ENCODE peak calls at places on chromosomes 4 and X, in six cellular contexts. One of them, this sample, is unnamed.
A peak's percentile ranks its signal among the peaks of the same experiment; 100 is the strongest.

GRCh38 chr4:177371452-177371851 is 61.8 kb downstream of the NEIL3 start:
- DNase-seq in GM23338: no peak
- DNase-seq in fibroblast of the aortic adventitia: no peak
- DNase-seq in PC-3: no peak
- DNase-seq in heart right ventricle: no peak
- DNase-seq in GM12865: no peak
- DNase-seq in this sample: no peak

GRCh38 chr4:111506706-111507105 is 638.5 kb upstream of the FAM241A start:
- DNase-seq in GM23338: no peak
- DNase-seq in fibroblast of the aortic adventitia: peak; percentile 79
- DNase-seq in PC-3: peak; percentile 39
- DNase-seq in heart right ventricle: no peak
- DNase-seq in GM12865: no peak
- DNase-seq in this sample: no peak

GRCh38 chrX:10395643-10396042 is 224.7 kb downstream of the MID1 start:
- DNase-seq in GM23338: no peak
- DNase-seq in fibroblast of the aortic adventitia: no peak
- DNase-seq in PC-3: no peak
- DNase-seq in heart right ventricle: no peak
- DNase-seq in GM12865: no peak
- DNase-seq in this sample: no peak

GRCh38 chr4:38688676-38689355 is 24.8 kb downstream of the KLF3 start:
- DNase-seq in GM23338: no peak
- DNase-seq in fibroblast of the aortic adventitia: no peak
- DNase-seq in PC-3: no peak
- DNase-seq in heart right ventricle: no peak
- DNase-seq in GM12865: no peak
- DNase-seq in this sample: no peak

GRCh38 chrX:130100180-130100579 is 10.1 kb downstream of the ELF4 start:
- DNase-seq in GM23338: no peak
- DNase-seq in fibroblast of the aortic adventitia: peak; percentile 97
- DNase-seq in PC-3: no peak
- DNase-seq in heart right ventricle: peak; percentile 59
- DNase-seq in GM12865: no peak
- DNase-seq in this sample: peak; percentile 70

GRCh38 chrX:357693-358471 is 28.8 kb downstream of the PPP2R3B start:
- DNase-seq in GM23338: no peak
- DNase-seq in fibroblast of the aortic adventitia: no peak
- DNase-seq in PC-3: peak; percentile 54
- DNase-seq in heart right ventricle: no peak
- DNase-seq in GM12865: no peak
- DNase-seq in this sample: no peak

GRCh38 chr4:20337261-20337664 is 85.6 kb downstream of the SLIT2 start:
- DNase-seq in GM23338: no peak
- DNase-seq in fibroblast of the aortic adventitia: no peak
- DNase-seq in PC-3: no peak
- DNase-seq in heart right ventricle: no peak
- DNase-seq in GM12865: no peak
- DNase-seq in this sample: no peak

GRCh38 chr4:153733751-153734448 is 25.9 kb downstream of the RNF175 start:
- DNase-seq in GM23338: no peak
- DNase-seq in fibroblast of the aortic adventitia: no peak
- DNase-seq in PC-3: no peak
- DNase-seq in heart right ventricle: no peak
- DNase-seq in GM12865: no peak
- DNase-seq in this sample: no peak

GRCh38 chr4:23085249-23085568 is 392.5 kb downstream of the GBA3 start:
- DNase-seq in GM23338: no peak
- DNase-seq in fibroblast of the aortic adventitia: no peak
- DNase-seq in PC-3: no peak
- DNase-seq in heart right ventricle: no peak
- DNase-seq in GM12865: no peak
- DNase-seq in this sample: no peak

GRCh38 chrX:68508799-68509198 is 9.9 kb downstream of the YIPF6 start:
- DNase-seq in GM23338: peak; percentile 45
- DNase-seq in fibroblast of the aortic adventitia: no peak
- DNase-seq in PC-3: peak; percentile 3
- DNase-seq in heart right ventricle: no peak
- DNase-seq in GM12865: no peak
- DNase-seq in this sample: no peak

GRCh38 chr4:45155081-45155777 is 428.9 kb upstream of the GNPDA2 start:
- DNase-seq in GM23338: no peak
- DNase-seq in fibroblast of the aortic adventitia: no peak
- DNase-seq in PC-3: peak; percentile 25
- DNase-seq in heart right ventricle: no peak
- DNase-seq in GM12865: no peak
- DNase-seq in this sample: no peak

GRCh38 chrX:68684291-68684918 is 36.9 kb downstream of the STARD8 start:
- DNase-seq in GM23338: no peak
- DNase-seq in fibroblast of the aortic adventitia: no peak
- DNase-seq in PC-3: no peak
- DNase-seq in heart right ventricle: peak; percentile 73
- DNase-seq in GM12865: no peak
- DNase-seq in this sample: peak; percentile 87

GRCh38 chrX:118536687-118537461 is 41.3 kb downstream of the DOCK11 start:
- DNase-seq in GM23338: peak; percentile 65
- DNase-seq in fibroblast of the aortic adventitia: peak; percentile 61
- DNase-seq in PC-3: peak; percentile 10
- DNase-seq in heart right ventricle: no peak
- DNase-seq in GM12865: peak; percentile 72
- DNase-seq in this sample: no peak

GRCh38 chr4:118280501-118281218 is 72.1 kb downstream of the PRSS12 start:
- DNase-seq in GM23338: peak; percentile 80
- DNase-seq in fibroblast of the aortic adventitia: peak; percentile 87
- DNase-seq in PC-3: peak; percentile 60
- DNase-seq in heart right ventricle: peak; percentile 25
- DNase-seq in GM12865: peak; percentile 74
- DNase-seq in this sample: peak; percentile 31

GRCh38 chr4:86416081-86416480 is 56.2 kb upstream of the MAPK10 start:
- DNase-seq in GM23338: no peak
- DNase-seq in fibroblast of the aortic adventitia: no peak
- DNase-seq in PC-3: no peak
- DNase-seq in heart right ventricle: no peak
- DNase-seq in GM12865: no peak
- DNase-seq in this sample: no peak

GRCh38 chr4:86414686-86415085 is 54.8 kb upstream of the MAPK10 start:
- DNase-seq in GM23338: no peak
- DNase-seq in fibroblast of the aortic adventitia: no peak
- DNase-seq in PC-3: no peak
- DNase-seq in heart right ventricle: no peak
- DNase-seq in GM12865: no peak
- DNase-seq in this sample: no peak
- TF ChIP-seq CTCF in GM23338: no peak
- TF ChIP-seq CTCF in fibroblast of the aortic adventitia: no peak
- TF ChIP-seq CTCF in PC-3: no peak
- TF ChIP-seq CTCF in heart right ventricle: no peak
- TF ChIP-seq CTCF in GM12865: no peak
- TF ChIP-seq CTCF in this sample: no peak

GRCh38 chrX:109635151-109635550 is 10.2 kb upstream of the KCNE5 start:
- DNase-seq in GM23338: peak; percentile 29
- DNase-seq in fibroblast of the aortic adventitia: peak; percentile 16
- DNase-seq in PC-3: peak; percentile 39
- DNase-seq in heart right ventricle: no peak
- DNase-seq in GM12865: peak; percentile 7
- DNase-seq in this sample: no peak

GRCh38 chrX:109638158-109638557 is 13.2 kb upstream of the KCNE5 start:
- DNase-seq in GM23338: no peak
- DNase-seq in fibroblast of the aortic adventitia: no peak
- DNase-seq in PC-3: no peak
- DNase-seq in heart right ventricle: no peak
- DNase-seq in GM12865: no peak
- DNase-seq in this sample: no peak

GRCh38 chrX:109629310-109629709 is 4.3 kb upstream of the KCNE5 start:
- DNase-seq in GM23338: no peak
- DNase-seq in fibroblast of the aortic adventitia: peak; percentile 2
- DNase-seq in PC-3: no peak
- DNase-seq in heart right ventricle: no peak
- DNase-seq in GM12865: no peak
- DNase-seq in this sample: no peak

GRCh38 chrX:109632906-109633504 is 8.0 kb upstream of the KCNE5 start:
- DNase-seq in GM23338: peak; percentile 50
- DNase-seq in fibroblast of the aortic adventitia: peak; percentile 52
- DNase-seq in PC-3: peak; percentile 52
- DNase-seq in heart right ventricle: no peak
- DNase-seq in GM12865: no peak
- DNase-seq in this sample: no peak
- TF ChIP-seq CTCF in GM23338: peak; percentile 53
- TF ChIP-seq CTCF in fibroblast of the aortic adventitia: peak; percentile 51
- TF ChIP-seq CTCF in PC-3: peak; percentile 55
- TF ChIP-seq CTCF in heart right ventricle: peak; percentile 53
- TF ChIP-seq CTCF in GM12865: peak; percentile 15
- TF ChIP-seq CTCF in this sample: peak; percentile 41

DNA sequence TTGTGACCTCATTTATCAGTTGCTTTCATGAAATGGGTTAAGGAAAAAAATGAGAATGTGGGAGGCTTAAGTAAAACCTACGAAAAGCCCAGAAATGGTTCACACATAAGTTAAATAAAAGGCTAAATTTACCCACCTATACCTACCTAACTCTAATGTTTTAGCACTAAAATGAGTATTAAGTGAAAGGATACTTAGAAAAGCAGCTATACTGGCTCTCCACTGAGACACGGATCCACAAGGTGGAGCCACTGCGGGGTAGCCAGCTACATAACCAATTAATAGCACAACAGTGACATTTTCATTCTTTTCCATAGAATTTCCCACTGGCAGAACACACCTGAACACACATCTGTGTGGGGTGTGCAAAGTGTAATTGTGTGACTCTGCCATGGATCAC is 101.9 kb downstream of the MAML3 start:
- DNase-seq in GM23338: peak; percentile 50
- DNase-seq in fibroblast of the aortic adventitia: peak; percentile 57
- DNase-seq in PC-3: peak; percentile 51
- DNase-seq in heart right ventricle: peak; percentile 48
- DNase-seq in GM12865: peak; percentile 7
- DNase-seq in this sample: peak; percentile 44
- TF ChIP-seq CTCF in GM23338: peak; percentile 70
- TF ChIP-seq CTCF in fibroblast of the aortic adventitia: peak; percentile 71
- TF ChIP-seq CTCF in PC-3: peak; percentile 73
- TF ChIP-seq CTCF in heart right ventricle: peak; percentile 56
- TF ChIP-seq CTCF in GM12865: peak; percentile 40
- TF ChIP-seq CTCF in this sample: peak; percentile 60

GRCh38 chrX:27918799-27919198 is 62.5 kb downstream of the DCAF8L1 start:
- DNase-seq in GM23338: peak; percentile 2
- DNase-seq in fibroblast of the aortic adventitia: peak; percentile 2
- DNase-seq in PC-3: peak; percentile 46
- DNase-seq in heart right ventricle: no peak
- DNase-seq in GM12865: no peak
- DNase-seq in this sample: no peak
- TF ChIP-seq CTCF in GM23338: peak; percentile 29
- TF ChIP-seq CTCF in fibroblast of the aortic adventitia: peak; percentile 5
- TF ChIP-seq CTCF in PC-3: peak; percentile 51
- TF ChIP-seq CTCF in heart right ventricle: no peak
- TF ChIP-seq CTCF in GM12865: no peak
- TF ChIP-seq CTCF in this sample: no peak

DNA sequence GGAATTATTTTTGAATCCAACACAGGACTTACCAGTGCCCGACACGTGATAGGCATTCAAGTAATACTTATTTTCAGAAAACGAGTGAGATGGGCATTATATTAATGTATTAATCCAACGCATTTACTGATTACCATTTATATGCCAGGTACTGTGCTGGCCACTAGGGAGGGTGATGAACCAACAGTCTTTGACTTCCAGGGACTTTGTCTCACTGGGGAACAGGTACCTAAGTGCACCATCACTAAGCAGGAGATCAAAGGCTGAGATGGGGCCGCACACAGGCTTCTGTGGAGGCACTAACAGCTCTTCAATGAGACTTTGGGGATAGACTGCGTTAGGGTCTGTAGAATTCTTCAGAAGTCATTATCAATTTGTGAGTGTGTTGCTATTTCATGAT is 5.7 kb upstream of the TADA2B start:
- DNase-seq in GM23338: peak; percentile 30
- DNase-seq in fibroblast of the aortic adventitia: no peak
- DNase-seq in PC-3: no peak
- DNase-seq in heart right ventricle: no peak
- DNase-seq in GM12865: peak; percentile 26
- DNase-seq in this sample: no peak
- TF ChIP-seq CTCF in GM23338: peak; percentile 24
- TF ChIP-seq CTCF in fibroblast of the aortic adventitia: no peak
- TF ChIP-seq CTCF in PC-3: no peak
- TF ChIP-seq CTCF in heart right ventricle: no peak
- TF ChIP-seq CTCF in GM12865: no peak
- TF ChIP-seq CTCF in this sample: no peak

This sample was measured in heart left ventricle.